ENCODE peak calls at places on chromosome 20, in six cellular contexts. I, D, L, X, E and S are unnamed samples.

GRCh38 chr20:20373046-20373706 is 5.3 kb downstream of the INSM1 start:
- DNase-seq in E (no peak), L (peak; percentile 26), X (no peak), D (no peak), I (no peak), S (no peak)

GRCh38 chr20:61817575-61817974 is 248.1 kb downstream of the TAF4 start:
- DNase-seq in D (no peak), I (no peak), E (no peak), L (no peak), X (no peak), S (no peak)

GRCh38 chr20:740162-740561 is 28.1 kb downstream of the SLC52A3 start:
- DNase-seq in X (no peak), L (no peak), D (no peak), I (no peak), E (no peak), S (no peak)

GRCh38 chr20:1894951-1895673 is at the start of gene SIRPA:
- DNase-seq in I (peak; percentile 80), X (peak; percentile 45), D (peak; percentile 48), L (peak; percentile 64), E (peak; percentile 62), S (peak; percentile 61)

GRCh38 chr20:57938158-57939108 is 228.6 kb upstream of the PMEPA1 start:
- DNase-seq in L (no peak), D (no peak), E (no peak), X (no peak), I (no peak), S (peak; percentile 21)

GRCh38 chr20:32528905-32529670 is 56.0 kb downstream of the NOL4L start:
- DNase-seq in X (no peak), D (no peak), L (no peak), E (no peak), I (no peak), S (no peak)

GRCh38 chr20:3633913-3634478 is 29.2 kb downstream of the GFRA4 start:
- DNase-seq in D (no peak), L (no peak), X (no peak), I (no peak), E (no peak), S (no peak)

GRCh38 chr20:8473459-8473858 is 341.4 kb downstream of the PLCB1 start:
- DNase-seq in E (no peak), X (no peak), D (no peak), I (peak; percentile 14), L (peak; percentile 60), S (no peak)

GRCh38 chr20:53827996-53828672 is 234.5 kb upstream of the ZNF217 start:
- DNase-seq in L (peak; percentile 98), E (no peak), X (no peak), I (peak; percentile 94), D (no peak), S (peak; percentile 12)

GRCh38 chr20:1798982-1799381 is 96.2 kb upstream of the SIRPA start:
- DNase-seq in I (no peak), D (no peak), X (no peak), L (no peak), E (no peak), S (no peak)

GRCh38 chr20:23773579-23773978 is 22.8 kb upstream of the CST1 start:
- DNase-seq in X (no peak), L (no peak), I (no peak), D (no peak), E (no peak), S (no peak)
- H2BK15ac ChIP-seq in X (no peak overlapping the region), L (no peak overlapping the region), I (no peak overlapping the region), D (no peak overlapping the region), E (peak overlapping the region; percentile 88), S (no peak overlapping the region)

DNA sequence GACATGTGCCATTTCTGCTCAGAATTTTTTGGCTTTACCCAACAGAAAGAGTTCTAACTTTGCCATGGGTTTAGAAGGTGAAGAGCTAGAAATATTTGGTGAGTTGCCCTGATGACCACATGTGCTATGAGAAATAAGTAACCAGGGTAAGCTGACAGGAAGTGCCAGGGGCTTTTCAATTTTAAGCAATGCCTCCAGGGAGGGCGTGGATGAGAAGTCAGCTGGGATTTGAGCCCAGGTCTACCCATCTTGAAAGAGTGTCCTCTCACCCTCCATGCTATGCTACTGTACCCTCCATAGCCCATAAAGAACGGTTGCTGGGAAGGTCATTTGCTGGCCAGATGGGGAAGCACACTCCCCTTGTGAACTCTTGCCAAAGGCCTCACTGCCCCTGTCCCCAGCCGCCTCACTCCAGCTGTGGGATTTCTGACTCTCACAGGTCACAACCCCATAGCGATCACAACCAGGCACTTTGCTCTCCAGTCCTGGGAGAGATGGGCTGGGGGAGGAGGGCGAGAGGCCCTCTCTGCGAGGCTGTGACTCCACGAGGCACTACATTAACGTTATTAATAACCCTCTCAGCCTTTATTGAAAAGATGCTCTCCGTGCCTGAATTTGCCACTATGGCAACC is 291.0 kb downstream of the DHX35 start:
- DNase-seq in X (no peak), D (no peak), I (no peak), L (no peak), E (no peak), S (no peak)
- H2AK5ac ChIP-seq in X (no peak overlapping the region), D (no peak overlapping the region), I (no peak overlapping the region), L (no peak overlapping the region), E (no peak overlapping the region), S (no peak overlapping the region)

GRCh38 chr20:37841991-37842390 is 60.9 kb upstream of the VSTM2L start:
- DNase-seq in E (no peak), L (no peak), X (peak; percentile 67), D (no peak), I (no peak), S (no peak)

GRCh38 chr20:37837934-37838333 is 65.0 kb upstream of the VSTM2L start:
- DNase-seq in E (no peak), D (no peak), I (no peak), X (peak; percentile 35), L (no peak), S (no peak)

GRCh38 chr20:37838769-37839431 is 64.0 kb upstream of the VSTM2L start:
- DNase-seq in D (no peak), E (no peak), X (no peak), I (no peak), L (no peak), S (no peak)

GRCh38 chr20:37839432-37839827 is 63.5 kb upstream of the VSTM2L start:
- DNase-seq in L (no peak), X (no peak), D (no peak), E (no peak), I (no peak), S (no peak)

GRCh38 chr20:37841389-37841788 is 61.5 kb upstream of the VSTM2L start:
- DNase-seq in I (no peak), E (no peak), X (no peak), L (no peak), D (no peak), S (no peak)
- H2BK15ac ChIP-seq in I (no peak overlapping the region), E (no peak overlapping the region), X (no peak overlapping the region), L (no peak overlapping the region), D (no peak overlapping the region), S (no peak overlapping the region)

GRCh38 chr20:44142416-44142815 is 44.6 kb downstream of the JPH2 start:
- DNase-seq in X (no peak), L (peak; percentile 50), I (no peak), E (no peak), D (no peak), S (no peak)

GRCh38 chr20:44145131-44145770 is 41.7 kb downstream of the JPH2 start:
- DNase-seq in X (no peak), L (no peak), E (no peak), I (no peak), D (no peak), S (no peak)

GRCh38 chr20:44138859-44139258 is 48.1 kb downstream of the JPH2 start:
- DNase-seq in E (no peak), I (no peak), D (no peak), X (no peak), L (no peak), S (no peak)

GRCh38 chr20:44141873-44142272 is 45.1 kb downstream of the JPH2 start:
- DNase-seq in X (no peak), L (no peak), D (no peak), E (no peak), I (no peak), S (no peak)

GRCh38 chr20:44143896-44144295 is 43.1 kb downstream of the JPH2 start:
- DNase-seq in X (no peak), D (no peak), L (no peak), I (no peak), E (no peak), S (no peak)
- H2AK5ac ChIP-seq in X (peak overlapping the region; percentile 76), D (no peak overlapping the region), L (peak overlapping the region; percentile 5), I (no peak overlapping the region), E (no peak overlapping the region), S (no peak overlapping the region)

GRCh38 chr20:50001784-50002311 is 19.1 kb downstream of the SNAI1 start:
- DNase-seq in I (no peak), X (no peak), L (no peak), D (no peak), E (no peak), S (no peak)
- H2BK15ac ChIP-seq in I (no peak overlapping the region), X (no peak overlapping the region), L (no peak overlapping the region), D (no peak overlapping the region), E (no peak overlapping the region), S (no peak overlapping the region)

GRCh38 chr20:63224272-63225081 is 8.5 kb upstream of the YTHDF1 start:
- DNase-seq in X (no peak), E (no peak), I (peak; percentile 61), D (no peak), L (peak; percentile 44), S (peak; percentile 41)

GRCh38 chr20:63225082-63225454 is 9.1 kb upstream of the YTHDF1 start:
- DNase-seq in L (no peak), I (no peak), X (no peak), D (no peak), E (no peak), S (no peak)

GRCh38 chr20:63227260-63227659 is 8.4 kb upstream of the BIRC7 start:
- DNase-seq in X (no peak), E (no peak), I (no peak), D (no peak), L (no peak), S (no peak)

GRCh38 chr20:63223826-63224207 is 7.9 kb upstream of the YTHDF1 start:
- DNase-seq in X (no peak), L (no peak), D (no peak), E (no peak), I (no peak), S (no peak)

GRCh38 chr20:63226020-63226943 is 9.4 kb upstream of the BIRC7 start:
- DNase-seq in E (no peak), D (no peak), L (no peak), X (no peak), I (no peak), S (peak; percentile 69)
- H2AK5ac ChIP-seq in E (no peak overlapping the region), D (no peak overlapping the region), L (no peak overlapping the region), X (no peak overlapping the region), I (peak overlapping the region; percentile 92), S (no peak overlapping the region)

GRCh38 chr20:43404880-43405279 is 52.8 kb upstream of the SRSF6 start:
- DNase-seq in E (peak; percentile 83), D (peak; percentile 73), X (no peak), I (no peak), L (no peak), S (peak; percentile 63)
- H2BK15ac ChIP-seq in E (no peak overlapping the region), D (no peak overlapping the region), X (no peak overlapping the region), I (no peak overlapping the region), L (no peak overlapping the region), S (no peak overlapping the region)